ENCODE peak calls at places on chromosomes 5 and 9, in four cellular contexts. H is psoas muscle, N is spleen, G is GM23338. S is an unnamed sample.

GRCh38 chr5:56735845-56736641 is 79.3 kb upstream of the MAP3K1 start:
- DNase-seq in H (no peak), N (no peak), G (peak; percentile 10), S (no peak)

GRCh38 chr5:10264569-10264968 is 14.5 kb downstream of the CCT5 start:
- DNase-seq in H (no peak), N (no peak), G (no peak), S (no peak)

GRCh38 chr5:123802298-123802951 is 290.4 kb downstream of the CSNK1G3 start:
- DNase-seq in H (no peak), N (no peak), G (peak; percentile 10), S (no peak)

GRCh38 chr5:176743828-176744583 is 66.4 kb upstream of the UNC5A start:
- DNase-seq in H (no peak), N (peak; percentile 61), G (no peak), S (no peak)

GRCh38 chr5:61301345-61301744 is 30.7 kb upstream of the ZSWIM6 start:
- DNase-seq in H (no peak), N (no peak), G (no peak), S (no peak)

GRCh38 chr5:134982230-134982629 is 14.5 kb downstream of the CATSPER3 start:
- DNase-seq in H (no peak), N (no peak), G (no peak), S (no peak)

GRCh38 chr9:96331236-96331947 is 29.4 kb upstream of the HSD17B3 start:
- DNase-seq in H (no peak), N (no peak), G (peak; percentile 47), S (no peak)

GRCh38 chr9:32928912-32929311 is 72.5 kb downstream of the APTX start:
- DNase-seq in H (no peak), N (no peak), G (no peak), S (no peak)

GRCh38 chr5:168802337-168802736 is 223.2 kb upstream of the PANK3 start:
- DNase-seq in H (no peak), N (no peak), G (no peak), S (no peak)

GRCh38 chr9:101119206-101119819 is 90.8 kb downstream of the PLPPR1 start:
- DNase-seq in H (peak; percentile 21), N (no peak), G (peak; percentile 83), S (no peak)

GRCh38 chr5:36168737-36169136 is 16.8 kb downstream of the SKP2 start:
- DNase-seq in H (no peak), N (no peak), G (no peak), S (no peak)

GRCh38 chr5:124574521-124575436 is 171.7 kb downstream of the ZNF608 start:
- DNase-seq in H (no peak), N (no peak), G (no peak), S (no peak)

GRCh38 chr5:10301842-10302610 is 5.7 kb downstream of the CMBL start:
- DNase-seq in H (peak; percentile 86), N (peak; percentile 86), G (no peak), S (peak; percentile 31)

GRCh38 chr5:114185274-114185673 is 176.6 kb upstream of the KCNN2 start:
- DNase-seq in H (peak; percentile 16), N (no peak), G (peak; percentile 60), S (no peak)

GRCh38 chr5:179870403-179870903 is 11.8 kb upstream of the MRNIP start:
- DNase-seq in H (peak; percentile 68), N (peak; percentile 71), G (peak; percentile 78), S (no peak)

GRCh38 chr9:93082841-93083411 is 13.1 kb upstream of the CARD19 start:
- DNase-seq in H (no peak), N (peak; percentile 63), G (no peak), S (no peak)

GRCh38 chr5:2261002-2261703 is 378.4 kb upstream of the IRX4 start:
- DNase-seq in H (no peak), N (no peak), G (no peak), S (no peak)

GRCh38 chr5:122915717-122916399 is 70.4 kb downstream of the SNX24 start:
- DNase-seq in H (no peak), N (no peak), G (no peak), S (no peak)

GRCh38 chr9:23258569-23258968 is 567.5 kb downstream of the ELAVL2 start:
- DNase-seq in H (no peak), N (no peak), G (no peak), S (no peak)

GRCh38 chr5:9903806-9904205 is 273.7 kb upstream of the TAS2R1 start:
- DNase-seq in H (no peak), N (no peak), G (no peak), S (no peak)

GRCh38 chr5:78162253-78162862 is 132.1 kb downstream of the AP3B1 start:
- DNase-seq in H (no peak), N (no peak), G (peak; percentile 63), S (no peak)

GRCh38 chr5:158286827-158287226 is 427.9 kb upstream of the CLINT1 start:
- DNase-seq in H (no peak), N (no peak), G (no peak), S (no peak)

GRCh38 chr5:3361811-3362605 is 233.6 kb upstream of the IRX1 start:
- DNase-seq in H (no peak), N (no peak), G (no peak), S (no peak)

GRCh38 chr5:179304871-179305270 is 40.4 kb downstream of the ADAMTS2 start:
- DNase-seq in H (no peak), N (no peak), G (no peak), S (no peak)

GRCh38 chr5:54947187-54947586 is 38.2 kb downstream of the ESM1 start:
- DNase-seq in H (no peak), N (no peak), G (no peak), S (no peak)

GRCh38 chr5:124252094-124252750 is 494.2 kb downstream of the ZNF608 start:
- DNase-seq in H (no peak), N (no peak), G (no peak), S (no peak)

GRCh38 chr9:70442328-70442848 is 27.9 kb upstream of the KLF9 start:
- DNase-seq in H (no peak), N (no peak), G (no peak), S (no peak)

GRCh38 chr9:14189146-14189545 is 124.8 kb downstream of the NFIB start:
- DNase-seq in H (no peak), N (no peak), G (no peak), S (no peak)

GRCh38 chr5:149434162-149435014 is 55.3 kb upstream of the IL17B start:
- DNase-seq in H (no peak), N (no peak), G (peak; percentile 89), S (peak; percentile 73)

GRCh38 chr5:143828710-143829109 is 16.7 kb downstream of the HMHB1 start:
- DNase-seq in H (no peak), N (no peak), G (no peak), S (no peak)

GRCh38 chr9:123157216-123157615 is 111.2 kb downstream of the STRBP start:
- DNase-seq in H (no peak), N (no peak), G (no peak), S (no peak)

GRCh38 chr5:91419571-91420537 is 36.7 kb upstream of the ARRDC3 start:
- DNase-seq in H (peak; percentile 34), N (no peak), G (peak; percentile 77), S (no peak)

GRCh38 chr9:28093141-28093540 is 519.9 kb upstream of the C9orf72 start:
- DNase-seq in H (no peak), N (no peak), G (no peak), S (no peak)

GRCh38 chr5:73450672-73451217 is 2.2 kb upstream of the FOXD1 start:
- DNase-seq in H (no peak), N (no peak), G (peak; percentile 54), S (no peak)
- H3K4me3 ChIP-seq in H (peak overlapping the region; percentile 47), N (no peak overlapping the region), G (peak overlapping the region; percentile 51), S (peak overlapping the region; percentile 70)

GRCh38 chr9:6055213-6055612 is 39.8 kb upstream of the RANBP6 start:
- DNase-seq in H (no peak), N (no peak), G (peak; percentile 95), S (no peak)
- TF ChIP-seq CTCF in H (peak; percentile 68), N (peak; percentile 21), G (peak; percentile 69), S (peak; percentile 41)

DNA sequence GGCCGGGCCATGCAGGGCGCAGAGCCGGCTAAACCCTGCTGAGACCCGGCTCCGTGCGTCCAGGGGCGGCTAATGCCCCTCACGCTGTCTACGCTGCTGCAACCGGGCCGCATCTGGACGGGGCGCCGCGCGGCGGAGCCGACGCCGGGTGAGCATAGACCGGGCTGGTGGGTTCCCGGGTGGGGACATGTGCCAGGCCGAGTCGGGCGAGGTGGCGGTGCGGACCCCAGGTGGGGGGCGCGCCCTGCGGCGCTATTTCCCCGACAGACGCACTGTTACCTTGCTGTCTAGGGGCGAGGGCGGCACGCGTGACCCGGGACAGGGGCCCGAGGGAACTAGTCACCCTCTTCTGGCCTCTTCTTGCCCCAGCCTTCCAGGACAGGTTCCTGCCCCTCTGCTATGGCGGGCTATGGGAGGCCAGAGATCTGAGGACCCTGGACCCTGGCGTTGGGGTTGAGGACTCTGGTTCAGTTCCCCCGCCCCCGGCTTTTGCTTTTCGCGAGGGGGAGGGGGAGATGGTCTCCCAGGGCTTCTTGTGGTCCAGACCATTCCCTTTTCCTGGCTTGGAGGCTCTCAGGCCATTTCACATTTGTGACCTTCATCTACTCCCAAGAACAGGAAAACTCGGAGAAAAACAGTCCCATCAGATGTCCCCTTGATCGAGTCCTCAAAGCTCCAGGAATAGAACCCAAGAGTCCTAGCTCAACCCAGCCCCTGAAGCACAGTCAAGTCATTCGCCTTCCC is 536 bp downstream of the SLC27A4 start:
- DNase-seq in H (no peak), N (no peak), G (peak; percentile 48), S (no peak)
- H3K27ac ChIP-seq in H (peak overlapping the region; percentile 73), N (peak overlapping the region; percentile 73), G (no peak overlapping the region), S (peak overlapping the region; percentile 43)

GRCh38 chr9:133117271-133118178 is 3.5 kb downstream of the RALGDS start:
- DNase-seq in H (peak; percentile 77), N (peak; percentile 77), G (no peak), S (no peak)

GRCh38 chr9:133114451-133114885 is 6.6 kb downstream of the RALGDS start:
- DNase-seq in H (peak; percentile 67), N (peak; percentile 80), G (no peak), S (no peak)

GRCh38 chr9:133114886-133115603 is 6.0 kb downstream of the RALGDS start:
- DNase-seq in H (peak; percentile 26), N (peak; percentile 78), G (no peak), S (no peak)

GRCh38 chr9:133116346-133117231 is 4.5 kb downstream of the RALGDS start:
- DNase-seq in H (peak; percentile 13), N (peak; percentile 73), G (no peak), S (no peak)

DNA sequence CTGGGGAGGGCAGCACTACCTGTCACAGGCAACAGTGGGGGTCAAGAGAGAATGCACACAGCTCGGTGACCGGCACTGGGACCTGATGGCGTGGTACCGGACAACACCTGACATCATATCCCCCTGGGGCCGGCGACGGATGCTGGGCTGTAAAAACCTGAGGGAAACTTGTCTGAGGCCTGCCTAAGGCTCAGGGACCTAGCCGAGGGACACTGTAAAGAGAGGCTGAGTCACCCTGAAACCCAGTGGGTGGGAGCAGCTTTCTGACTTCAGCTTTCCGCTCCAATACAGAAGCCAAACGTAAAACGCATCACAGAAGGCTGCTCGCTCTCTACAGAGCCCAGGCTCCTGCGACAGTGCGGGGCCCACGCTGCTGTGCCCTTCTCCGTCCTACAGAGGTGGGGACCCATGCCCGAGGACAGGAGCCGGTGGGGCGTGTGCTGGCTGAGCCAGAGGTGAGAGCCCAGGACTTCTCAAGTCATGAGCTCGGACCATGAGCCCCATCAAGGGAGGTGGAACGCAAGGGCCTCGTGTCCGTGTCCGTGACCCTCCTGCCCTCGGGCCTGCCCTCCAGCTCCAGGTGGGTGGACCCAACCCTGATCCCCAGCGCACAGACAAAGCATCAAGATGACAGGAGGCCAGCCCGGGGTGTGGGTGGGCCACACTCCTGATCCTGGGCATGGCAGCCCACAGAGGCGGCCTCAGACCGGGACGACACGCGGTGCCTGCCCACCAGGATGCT is 5.3 kb downstream of the RALGDS start:
- DNase-seq in H (peak; percentile 36), N (peak; percentile 78), G (no peak), S (no peak)
- H3K4me3 ChIP-seq in H (peak overlapping the region; percentile 13), N (no peak overlapping the region), G (no peak overlapping the region), S (no peak overlapping the region)

S was measured in thoracic aorta.